ENCODE peak calls at places on chromosomes 12 and 14, in seven cellular contexts. One of them, this sample, is unnamed.
A peak's percentile ranks its signal among the peaks of the same experiment; 100 is the strongest.

GRCh38 chr14:66216763-66217162 is 269.4 kb upstream of the CCDC196 start:
- DNase-seq in H9: no peak
- DNase-seq in trophoblast cell: no peak
- DNase-seq in mesenchymal stem cell: no peak
- DNase-seq in IMR-90: no peak
- DNase-seq in mesendoderm: peak; percentile 63
- DNase-seq in H1: no peak
- DNase-seq in this sample: no peak

GRCh38 chr12:119938049-119938667 is 50.9 kb upstream of the BICDL1 start:
- DNase-seq in H9: peak; percentile 70
- DNase-seq in H1: peak; percentile 87
- DNase-seq in trophoblast cell: peak; percentile 42
- DNase-seq in mesenchymal stem cell: peak; percentile 57
- DNase-seq in IMR-90: peak; percentile 49
- DNase-seq in mesendoderm: peak; percentile 65
- DNase-seq in this sample: peak; percentile 67

GRCh38 chr12:45773734-45774133 is 44.2 kb downstream of the ARID2 start:
- DNase-seq in H1: no peak
- DNase-seq in mesendoderm: no peak
- DNase-seq in H9: no peak
- DNase-seq in trophoblast cell: no peak
- DNase-seq in IMR-90: no peak
- DNase-seq in mesenchymal stem cell: peak; percentile 20
- DNase-seq in this sample: no peak

GRCh38 chr12:40137252-40137651 is 31.4 kb upstream of the SLC2A13 start:
- DNase-seq in H1: no peak
- DNase-seq in trophoblast cell: no peak
- DNase-seq in H9: no peak
- DNase-seq in mesendoderm: no peak
- DNase-seq in mesenchymal stem cell: peak; percentile 45
- DNase-seq in IMR-90: peak; percentile 6
- DNase-seq in this sample: no peak

GRCh38 chr12:21984375-21984774 is 43.1 kb upstream of the ABCC9 start:
- DNase-seq in mesendoderm: no peak
- DNase-seq in mesenchymal stem cell: no peak
- DNase-seq in IMR-90: no peak
- DNase-seq in H9: no peak
- DNase-seq in H1: no peak
- DNase-seq in trophoblast cell: no peak
- DNase-seq in this sample: no peak

GRCh38 chr12:120669055-120669828 is 17.7 kb upstream of the MLEC start:
- DNase-seq in H9: peak; percentile 63
- DNase-seq in mesendoderm: no peak
- DNase-seq in trophoblast cell: no peak
- DNase-seq in H1: peak; percentile 66
- DNase-seq in mesenchymal stem cell: no peak
- DNase-seq in IMR-90: no peak
- DNase-seq in this sample: no peak

GRCh38 chr14:50666772-50667490 is 1.2 kb downstream of the SAV1 start:
- DNase-seq in IMR-90: peak; percentile 73
- DNase-seq in mesendoderm: peak; percentile 85
- DNase-seq in trophoblast cell: peak; percentile 69
- DNase-seq in H1: no peak
- DNase-seq in mesenchymal stem cell: peak; percentile 77
- DNase-seq in H9: peak; percentile 53
- DNase-seq in this sample: peak; percentile 30

GRCh38 chr12:13534645-13535398 is 338.3 kb downstream of the EMP1 start:
- DNase-seq in IMR-90: peak; percentile 23
- DNase-seq in H1: peak; percentile 99
- DNase-seq in trophoblast cell: peak; percentile 15
- DNase-seq in H9: peak; percentile 94
- DNase-seq in mesenchymal stem cell: peak; percentile 7
- DNase-seq in mesendoderm: peak; percentile 88
- DNase-seq in this sample: peak; percentile 90

GRCh38 chr12:29039013-29039412 is 110.1 kb upstream of the FAR2 start:
- DNase-seq in H1: no peak
- DNase-seq in trophoblast cell: no peak
- DNase-seq in mesenchymal stem cell: peak; percentile 95
- DNase-seq in mesendoderm: no peak
- DNase-seq in H9: no peak
- DNase-seq in IMR-90: peak; percentile 83
- DNase-seq in this sample: no peak

GRCh38 chr14:51511265-51511664 is 140.4 kb upstream of the FRMD6 start:
- DNase-seq in trophoblast cell: no peak
- DNase-seq in IMR-90: peak; percentile 42
- DNase-seq in mesendoderm: no peak
- DNase-seq in H9: no peak
- DNase-seq in mesenchymal stem cell: no peak
- DNase-seq in H1: no peak
- DNase-seq in this sample: no peak

GRCh38 chr14:35336171-35337073 is 44.2 kb downstream of the PSMA6 start:
- DNase-seq in IMR-90: peak; percentile 85
- DNase-seq in mesenchymal stem cell: peak; percentile 95
- DNase-seq in H1: peak; percentile 64
- DNase-seq in H9: peak; percentile 84
- DNase-seq in mesendoderm: peak; percentile 92
- DNase-seq in trophoblast cell: peak; percentile 98
- DNase-seq in this sample: no peak

GRCh38 chr12:47238665-47239064 is 158.9 kb upstream of the AMIGO2 start:
- DNase-seq in mesendoderm: no peak
- DNase-seq in H1: no peak
- DNase-seq in IMR-90: peak; percentile 54
- DNase-seq in H9: no peak
- DNase-seq in mesenchymal stem cell: peak; percentile 35
- DNase-seq in trophoblast cell: no peak
- DNase-seq in this sample: no peak

GRCh38 chr12:124517260-124518050 is 50.0 kb downstream of the NCOR2 start:
- DNase-seq in IMR-90: peak; percentile 38
- DNase-seq in H9: no peak
- DNase-seq in trophoblast cell: no peak
- DNase-seq in mesendoderm: no peak
- DNase-seq in mesenchymal stem cell: no peak
- DNase-seq in H1: no peak
- DNase-seq in this sample: no peak

GRCh38 chr12:87930033-87930432 is 99.2 kb downstream of the C12orf50 start:
- DNase-seq in H1: no peak
- DNase-seq in mesendoderm: no peak
- DNase-seq in mesenchymal stem cell: peak; percentile 42
- DNase-seq in H9: no peak
- DNase-seq in IMR-90: peak; percentile 92
- DNase-seq in trophoblast cell: no peak
- DNase-seq in this sample: no peak

GRCh38 chr14:100417466-100417865 is 94.3 kb downstream of the SLC25A47 start:
- DNase-seq in mesendoderm: peak; percentile 91
- DNase-seq in IMR-90: peak; percentile 97
- DNase-seq in mesenchymal stem cell: peak; percentile 95
- DNase-seq in trophoblast cell: peak; percentile 46
- DNase-seq in H1: peak; percentile 78
- DNase-seq in H9: peak; percentile 89
- DNase-seq in this sample: peak; percentile 67

GRCh38 chr14:31337331-31337730 is 83.0 kb downstream of the HEATR5A start:
- DNase-seq in H9: no peak
- DNase-seq in IMR-90: no peak
- DNase-seq in mesendoderm: no peak
- DNase-seq in H1: no peak
- DNase-seq in mesenchymal stem cell: no peak
- DNase-seq in trophoblast cell: no peak
- DNase-seq in this sample: no peak

GRCh38 chr14:73238941-73239340 is 1.6 kb downstream of the PAPLN start:
- DNase-seq in trophoblast cell: no peak
- DNase-seq in H9: no peak
- DNase-seq in mesendoderm: no peak
- DNase-seq in mesenchymal stem cell: no peak
- DNase-seq in IMR-90: no peak
- DNase-seq in H1: no peak
- DNase-seq in this sample: no peak

GRCh38 chr12:64544796-64545382 is 65.4 kb upstream of the RASSF3 start:
- DNase-seq in H1: no peak
- DNase-seq in IMR-90: no peak
- DNase-seq in H9: no peak
- DNase-seq in mesenchymal stem cell: no peak
- DNase-seq in mesendoderm: no peak
- DNase-seq in trophoblast cell: no peak
- DNase-seq in this sample: no peak

GRCh38 chr12:79482323-79482722 is 208.4 kb downstream of the PAWR start:
- DNase-seq in mesenchymal stem cell: no peak
- DNase-seq in IMR-90: no peak
- DNase-seq in H1: peak; percentile 52
- DNase-seq in mesendoderm: peak; percentile 60
- DNase-seq in trophoblast cell: no peak
- DNase-seq in H9: peak; percentile 65
- DNase-seq in this sample: no peak

GRCh38 chr14:92173668-92174067 is 51.9 kb downstream of the CPSF2 start:
- DNase-seq in trophoblast cell: no peak
- DNase-seq in H1: no peak
- DNase-seq in IMR-90: peak; percentile 66
- DNase-seq in mesendoderm: peak; percentile 37
- DNase-seq in mesenchymal stem cell: peak; percentile 77
- DNase-seq in H9: no peak
- DNase-seq in this sample: no peak

GRCh38 chr12:67909091-67909531 is 80.1 kb upstream of the IFNG-AS1 start:
- DNase-seq in mesenchymal stem cell: peak; percentile 59
- DNase-seq in IMR-90: peak; percentile 75
- DNase-seq in H1: no peak
- DNase-seq in mesendoderm: no peak
- DNase-seq in H9: no peak
- DNase-seq in trophoblast cell: peak; percentile 12
- DNase-seq in this sample: no peak

GRCh38 chr14:77524536-77524935 is 25.9 kb upstream of the ISM2 start:
- DNase-seq in mesenchymal stem cell: peak; percentile 35
- DNase-seq in H9: no peak
- DNase-seq in mesendoderm: no peak
- DNase-seq in IMR-90: no peak
- DNase-seq in H1: no peak
- DNase-seq in trophoblast cell: peak; percentile 30
- DNase-seq in this sample: no peak

GRCh38 chr14:32593290-32593942 is 264.3 kb downstream of the AKAP6 start:
- DNase-seq in mesenchymal stem cell: peak; percentile 93
- DNase-seq in IMR-90: peak; percentile 69
- DNase-seq in trophoblast cell: no peak
- DNase-seq in mesendoderm: peak; percentile 51
- DNase-seq in H9: no peak
- DNase-seq in H1: no peak
- DNase-seq in this sample: no peak

GRCh38 chr14:68373847-68374582 is 418.9 kb downstream of the ZFP36L1 start:
- DNase-seq in H1: no peak
- DNase-seq in trophoblast cell: no peak
- DNase-seq in mesenchymal stem cell: no peak
- DNase-seq in H9: no peak
- DNase-seq in IMR-90: no peak
- DNase-seq in mesendoderm: no peak
- DNase-seq in this sample: no peak

GRCh38 chr14:57085801-57086200 is 182.9 kb downstream of the EXOC5 start:
- DNase-seq in H9: no peak
- DNase-seq in trophoblast cell: no peak
- DNase-seq in mesendoderm: no peak
- DNase-seq in IMR-90: no peak
- DNase-seq in H1: no peak
- DNase-seq in mesenchymal stem cell: no peak
- DNase-seq in this sample: no peak

GRCh38 chr12:72011374-72011773 is 72.7 kb downstream of the TPH2 start:
- DNase-seq in H1: no peak
- DNase-seq in mesenchymal stem cell: no peak
- DNase-seq in IMR-90: peak; percentile 7
- DNase-seq in mesendoderm: no peak
- DNase-seq in H9: no peak
- DNase-seq in trophoblast cell: no peak
- DNase-seq in this sample: no peak

GRCh38 chr12:31590730-31591307 is at the start of gene DENND5B:
- DNase-seq in H9: peak; percentile 65
- DNase-seq in trophoblast cell: peak; percentile 52
- DNase-seq in H1: peak; percentile 78
- DNase-seq in mesenchymal stem cell: peak; percentile 75
- DNase-seq in IMR-90: peak; percentile 61
- DNase-seq in mesendoderm: peak; percentile 70
- DNase-seq in this sample: peak; percentile 71
- H3K23ac ChIP-seq in H9: no peak within 1 kb of the TSS
- H3K23ac ChIP-seq in trophoblast cell: no peak within 1 kb of the TSS
- H3K23ac ChIP-seq in H1: no peak within 1 kb of the TSS
- H3K23ac ChIP-seq in mesenchymal stem cell: peak within 1 kb of the TSS; percentile 97
- H3K23ac ChIP-seq in IMR-90: peak within 1 kb of the TSS; percentile 83
- H3K23ac ChIP-seq in mesendoderm: peak within 1 kb of the TSS; percentile 89
- H3K23ac ChIP-seq in this sample: peak within 1 kb of the TSS; percentile 90

GRCh38 chr12:129635003-129635685 is 268.7 kb downstream of the TMEM132D start:
- DNase-seq in trophoblast cell: no peak
- DNase-seq in H1: no peak
- DNase-seq in H9: peak; percentile 67
- DNase-seq in mesenchymal stem cell: no peak
- DNase-seq in mesendoderm: no peak
- DNase-seq in IMR-90: no peak
- DNase-seq in this sample: no peak
- H3K23ac ChIP-seq in trophoblast cell: no peak overlapping the region
- H3K23ac ChIP-seq in H1: no peak overlapping the region
- H3K23ac ChIP-seq in H9: no peak overlapping the region
- H3K23ac ChIP-seq in mesenchymal stem cell: no peak overlapping the region
- H3K23ac ChIP-seq in mesendoderm: no peak overlapping the region
- H3K23ac ChIP-seq in IMR-90: no peak overlapping the region
- H3K23ac ChIP-seq in this sample: no peak overlapping the region

GRCh38 chr12:94267530-94267877 is 119.1 kb downstream of the PLXNC1 start:
- DNase-seq in H9: no peak
- DNase-seq in H1: no peak
- DNase-seq in mesenchymal stem cell: no peak
- DNase-seq in trophoblast cell: no peak
- DNase-seq in IMR-90: no peak
- DNase-seq in mesendoderm: no peak
- DNase-seq in this sample: no peak
- H3K23ac ChIP-seq in H9: no peak overlapping the region
- H3K23ac ChIP-seq in H1: no peak overlapping the region
- H3K23ac ChIP-seq in mesenchymal stem cell: no peak overlapping the region
- H3K23ac ChIP-seq in trophoblast cell: no peak overlapping the region
- H3K23ac ChIP-seq in IMR-90: no peak overlapping the region
- H3K23ac ChIP-seq in mesendoderm: no peak overlapping the region
- H3K23ac ChIP-seq in this sample: no peak overlapping the region

GRCh38 chr12:8712572-8712971 is 14.8 kb downstream of the RIMKLB start:
- DNase-seq in trophoblast cell: no peak
- DNase-seq in H1: no peak
- DNase-seq in mesendoderm: no peak
- DNase-seq in mesenchymal stem cell: no peak
- DNase-seq in IMR-90: no peak
- DNase-seq in H9: no peak
- DNase-seq in this sample: no peak

DNA sequence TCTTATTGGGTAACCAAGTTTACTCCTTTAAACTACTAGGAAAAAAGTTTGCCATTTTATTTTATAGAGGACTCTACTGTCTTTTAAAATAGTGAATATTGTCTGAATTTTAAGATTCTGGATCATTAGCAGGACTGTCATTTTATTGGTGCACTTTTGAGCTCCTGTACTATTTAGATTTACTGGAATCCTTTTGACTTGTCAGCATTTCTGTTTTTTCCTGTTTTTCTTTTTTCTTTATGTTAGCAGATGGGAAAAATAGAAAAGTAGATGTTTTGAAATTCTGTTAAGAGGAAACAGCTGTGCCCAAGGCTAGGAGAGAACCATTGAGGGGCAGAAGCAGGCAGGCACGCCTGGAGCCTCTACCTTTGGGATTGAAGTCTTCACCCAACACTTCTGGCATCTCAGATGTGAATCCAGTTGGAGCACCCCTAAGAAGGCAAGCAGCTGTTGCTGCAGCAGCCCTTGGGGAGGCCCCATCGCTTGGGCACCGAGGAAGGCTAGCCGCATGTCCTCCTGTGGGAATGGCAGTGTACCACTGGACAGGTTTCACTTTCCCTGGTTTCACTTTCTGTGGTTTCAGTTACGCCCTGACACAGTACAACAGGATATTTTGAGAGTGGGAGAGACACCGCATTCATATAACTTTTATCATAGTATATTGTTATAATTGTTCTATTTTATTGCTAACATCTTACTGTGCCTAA is 11.5 kb downstream of the RIMKLB start:
- DNase-seq in mesenchymal stem cell: peak; percentile 38
- DNase-seq in H9: no peak
- DNase-seq in mesendoderm: no peak
- DNase-seq in trophoblast cell: no peak
- DNase-seq in H1: no peak
- DNase-seq in IMR-90: no peak
- DNase-seq in this sample: no peak
- H3K23ac ChIP-seq in mesenchymal stem cell: no peak overlapping the region
- H3K23ac ChIP-seq in H9: no peak overlapping the region
- H3K23ac ChIP-seq in mesendoderm: no peak overlapping the region
- H3K23ac ChIP-seq in trophoblast cell: no peak overlapping the region
- H3K23ac ChIP-seq in H1: no peak overlapping the region
- H3K23ac ChIP-seq in IMR-90: peak overlapping the region; percentile 82
- H3K23ac ChIP-seq in this sample: no peak overlapping the region

This sample was measured in neuronal stem cell.